ENCODE peak calls at places on chromosomes 1 and 21, in eight cellular contexts. B is CD8-positive, alpha-beta T cell; P is lower lobe of right lung; F is PC-3; X is astrocyte of the spinal cord; G is GM10248; A is IMR-90; I is omental fat pad. K is an unnamed sample.

GRCh38 chr1:225772323-225772768 is 5.3 kb upstream of the SRP9 start:
- DNase-seq in B (no peak), A (peak), I (no peak), F (peak), X (peak), G (peak), P (peak), K (peak)

GRCh38 chr1:188584119-188584518 is 1755.4 kb downstream of the PLA2G4A start:
- DNase-seq in P (no peak), X (no peak), F (no peak), A (no peak), G (no peak), B (no peak), I (no peak), K (no peak)

GRCh38 chr1:37998089-37998808 is 7.1 kb downstream of the FHL3 start:
- DNase-seq in F (no peak), P (no peak), G (no peak), B (no peak), A (no peak), X (no peak), I (no peak), K (no peak)

GRCh38 chr1:44408181-44409018 is 3.3 kb downstream of the RNF220 start:
- DNase-seq in G (no peak), B (no peak), F (no peak), A (no peak), X (no peak), P (no peak), I (no peak), K (no peak)

GRCh38 chr1:172277277-172277676 is 143.2 kb upstream of the C1orf105 start:
- DNase-seq in G (no peak), B (no peak), P (no peak), A (peak), X (peak), I (no peak), F (no peak), K (no peak)

GRCh38 chr21:17495680-17496079 is 17.2 kb upstream of the CXADR start:
- DNase-seq in B (no peak), P (no peak), F (no peak), X (peak), G (no peak), I (no peak), A (no peak), K (no peak)

GRCh38 chr1:118928739-118929554 is 59.2 kb downstream of the TBX15 start:
- DNase-seq in F (peak), I (no peak), A (peak), X (peak), G (peak), B (no peak), P (no peak), K (peak)

GRCh38 chr1:227365473-227366067 is 47.3 kb upstream of the CDC42BPA start:
- DNase-seq in F (no peak), P (no peak), B (no peak), G (no peak), A (no peak), X (no peak), I (no peak), K (no peak)

GRCh38 chr1:204409878-204410763 is 1.5 kb downstream of the PPP1R15B start:
- DNase-seq in A (no peak), F (no peak), B (no peak), X (no peak), I (no peak), P (no peak), G (no peak), K (peak)

GRCh38 chr1:232943679-232944252 is 6.6 kb upstream of the NTPCR start:
- DNase-seq in X (no peak), P (no peak), I (no peak), A (no peak), B (no peak), F (no peak), G (no peak), K (no peak)

GRCh38 chr1:102942324-102942723 is 166.0 kb downstream of the COL11A1 start:
- DNase-seq in X (peak), F (no peak), G (no peak), I (no peak), A (no peak), B (no peak), P (no peak), K (no peak)

GRCh38 chr1:180028864-180029263 is 74.3 kb downstream of the CEP350 start:
- DNase-seq in X (no peak), F (no peak), P (no peak), I (no peak), G (no peak), B (no peak), A (no peak), K (no peak)

GRCh38 chr1:24228312-24228711 is 41.2 kb upstream of the IFNLR1 start:
- DNase-seq in G (no peak), I (no peak), F (no peak), P (no peak), A (no peak), X (no peak), B (no peak), K (no peak)

GRCh38 chr1:51320967-51321923 is 9.1 kb downstream of the TTC39A start:
- DNase-seq in G (no peak), F (no peak), P (peak), A (no peak), X (no peak), B (no peak), I (no peak), K (no peak)

DNA sequence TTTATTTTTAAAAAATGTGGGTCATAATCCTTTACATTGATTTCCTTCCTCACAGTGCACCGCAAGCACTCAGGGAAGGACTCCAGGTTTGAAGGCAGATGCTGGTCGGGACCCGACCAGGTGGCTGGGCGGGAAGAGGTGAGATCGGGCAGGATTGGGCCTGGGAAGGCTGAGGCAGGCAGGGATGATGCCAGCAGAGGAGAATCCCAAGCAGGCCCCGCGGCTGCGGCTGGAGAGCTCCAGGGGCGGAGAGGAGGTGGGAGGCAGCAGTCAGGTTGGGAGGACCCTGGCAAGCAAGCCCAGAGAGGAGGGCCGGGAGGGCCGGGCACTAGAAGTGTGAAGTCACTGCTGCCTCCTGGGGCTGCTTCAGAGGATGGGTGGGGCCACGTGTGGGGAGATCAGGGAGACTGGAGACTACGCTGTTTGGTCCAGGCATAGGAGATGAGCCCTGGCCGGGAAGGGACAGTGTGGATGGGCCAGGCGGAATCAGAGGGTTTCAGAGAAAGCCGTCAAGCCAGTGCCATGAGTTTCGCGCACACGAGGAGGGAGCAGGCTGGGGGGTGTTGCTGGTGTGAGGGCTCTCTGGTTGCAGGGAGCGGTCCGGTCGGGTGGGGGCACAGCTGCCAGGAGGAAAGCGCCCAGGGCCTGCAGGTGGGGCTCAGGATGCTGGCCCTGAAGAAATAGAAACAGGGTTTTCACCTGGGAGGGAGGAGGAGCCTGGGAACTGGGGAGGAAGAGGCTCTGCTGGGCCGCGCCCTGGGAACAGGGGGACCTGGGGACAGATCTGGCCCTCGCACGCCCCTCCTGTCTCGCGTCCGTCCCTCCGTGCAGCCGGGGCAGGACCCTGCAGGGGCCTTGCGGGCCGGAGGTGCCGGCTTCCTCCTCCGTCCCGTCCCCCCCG is 890 bp upstream of the COL18A1 start:
- DNase-seq in B (no peak), P (peak), A (peak), F (no peak), X (peak), G (no peak), I (peak), K (peak)
- TF ChIP-seq CTCF in B (no peak), P (no peak), A (no peak), F (no peak), X (no peak), G (no peak), I (no peak), K (no peak)

GRCh38 chr1:56833088-56833487 is 13.9 kb upstream of the FYB2 start:
- DNase-seq in P (no peak), I (no peak), X (no peak), B (no peak), A (no peak), F (no peak), G (no peak), K (no peak)
- TF ChIP-seq CTCF in P (no peak), I (no peak), X (no peak), B (no peak), A (no peak), F (no peak), G (no peak), K (no peak)

GRCh38 chr1:36306210-36306901 is at the start of gene SH3D21:
- DNase-seq in F (peak), X (peak), B (no peak), P (peak), A (no peak), I (no peak), G (peak), K (peak)
- TF ChIP-seq CTCF in F (peak), X (peak), B (no peak), P (peak), A (no peak), I (no peak), G (peak), K (peak)

GRCh38 chr1:184596950-184597651 is 157.6 kb downstream of the EDEM3 start:
- DNase-seq in B (no peak), A (no peak), I (no peak), P (no peak), F (no peak), X (no peak), G (no peak), K (no peak)
- TF ChIP-seq CTCF in B (no peak), A (no peak), I (no peak), P (no peak), F (no peak), X (no peak), G (no peak), K (no peak)

DNA sequence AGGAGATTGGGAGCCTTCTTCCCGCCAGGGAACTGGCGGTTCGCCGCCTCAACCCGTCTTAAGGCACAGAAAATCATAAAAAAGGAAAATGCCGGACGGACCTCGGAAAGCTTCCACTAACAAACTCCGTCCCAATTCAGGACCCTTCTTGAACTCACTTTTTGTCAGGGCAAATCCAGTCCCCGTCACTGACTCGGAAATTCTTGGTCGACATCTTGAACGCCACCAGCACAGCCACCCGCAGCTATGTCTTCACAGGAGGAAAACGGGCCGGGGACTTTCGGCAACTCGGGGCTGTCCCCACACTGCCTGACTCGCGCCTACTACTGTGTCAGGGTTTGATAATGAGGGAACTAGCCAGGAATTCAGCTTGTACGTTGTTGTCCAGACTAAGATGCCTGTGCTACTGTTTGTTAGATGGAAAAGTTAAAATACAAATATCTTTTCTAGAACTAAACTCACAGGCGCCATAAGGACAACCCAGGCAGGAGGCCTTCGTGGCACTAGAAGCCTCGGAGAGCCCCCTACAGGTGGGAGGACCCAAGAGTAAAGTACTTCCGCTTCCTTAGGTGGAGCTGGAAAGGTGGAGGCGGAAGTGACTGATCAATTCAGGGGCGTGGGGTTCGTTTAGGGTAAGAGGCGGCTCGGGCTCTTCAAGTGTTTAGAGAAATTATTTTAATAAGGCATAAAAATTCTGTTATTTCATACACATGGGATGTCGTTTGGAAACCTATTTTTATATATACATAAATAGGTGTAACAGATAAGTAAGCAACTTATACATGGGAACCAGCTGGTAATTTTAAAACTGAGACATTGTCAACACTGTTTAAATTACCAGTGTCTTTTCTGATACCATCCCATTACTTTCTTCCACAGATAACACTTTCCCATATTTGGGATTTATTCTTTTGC is at the start of gene ZRANB2:
- DNase-seq in G (peak), B (peak), F (peak), X (peak), P (peak), A (peak), I (peak), K (peak)
- TF ChIP-seq CTCF in G (peak), B (peak), F (peak), X (peak), P (peak), A (peak), I (no peak), K (peak)

GRCh38 chr1:17755120-17755519 is at the start of gene ACTL8:
- DNase-seq in P (peak), G (no peak), B (no peak), A (no peak), X (no peak), F (no peak), I (no peak), K (no peak)
- TF ChIP-seq CTCF in P (peak), G (no peak), B (no peak), A (peak), X (peak), F (peak), I (no peak), K (peak)

GRCh38 chr1:53600001-53600400 is 139.0 kb downstream of the GLIS1 start:
- DNase-seq in I (no peak), X (no peak), B (no peak), P (no peak), A (no peak), G (no peak), F (no peak), K (no peak)
- TF ChIP-seq CTCF in I (no peak), X (no peak), B (no peak), P (no peak), A (no peak), G (no peak), F (no peak), K (no peak)

GRCh38 chr1:40862008-40862863 is at the start of gene CITED4:
- DNase-seq in G (peak), I (peak), A (peak), X (peak), B (peak), P (peak), F (peak), K (peak)
- TF ChIP-seq CTCF in G (peak), I (no peak), A (peak), X (peak), B (no peak), P (peak), F (peak), K (peak)

DNA sequence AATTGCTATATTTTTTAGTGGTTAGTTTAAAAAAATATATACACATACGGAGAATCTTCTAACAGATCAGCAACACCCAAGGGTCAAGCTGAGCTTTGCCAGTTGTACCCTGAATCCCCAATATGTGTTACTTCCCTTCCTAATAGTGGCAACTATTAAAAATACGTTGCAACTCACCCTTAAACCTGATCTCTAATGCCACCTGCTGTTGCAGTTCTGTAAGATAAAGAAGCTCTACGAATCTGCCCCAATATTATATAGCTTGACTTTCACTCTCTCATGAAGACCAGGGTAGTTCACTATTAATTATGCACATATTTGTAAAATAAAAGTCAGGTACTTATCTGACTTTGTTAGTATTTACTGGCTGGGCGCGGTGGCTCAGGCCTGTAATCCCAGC is 58.4 kb downstream of the ASH1L start:
- DNase-seq in X (peak), F (peak), G (peak), B (no peak), P (no peak), A (peak), I (no peak), K (peak)
- TF ChIP-seq CTCF in X (peak), F (peak), G (peak), B (peak), P (peak), A (peak), I (no peak), K (peak)

DNA sequence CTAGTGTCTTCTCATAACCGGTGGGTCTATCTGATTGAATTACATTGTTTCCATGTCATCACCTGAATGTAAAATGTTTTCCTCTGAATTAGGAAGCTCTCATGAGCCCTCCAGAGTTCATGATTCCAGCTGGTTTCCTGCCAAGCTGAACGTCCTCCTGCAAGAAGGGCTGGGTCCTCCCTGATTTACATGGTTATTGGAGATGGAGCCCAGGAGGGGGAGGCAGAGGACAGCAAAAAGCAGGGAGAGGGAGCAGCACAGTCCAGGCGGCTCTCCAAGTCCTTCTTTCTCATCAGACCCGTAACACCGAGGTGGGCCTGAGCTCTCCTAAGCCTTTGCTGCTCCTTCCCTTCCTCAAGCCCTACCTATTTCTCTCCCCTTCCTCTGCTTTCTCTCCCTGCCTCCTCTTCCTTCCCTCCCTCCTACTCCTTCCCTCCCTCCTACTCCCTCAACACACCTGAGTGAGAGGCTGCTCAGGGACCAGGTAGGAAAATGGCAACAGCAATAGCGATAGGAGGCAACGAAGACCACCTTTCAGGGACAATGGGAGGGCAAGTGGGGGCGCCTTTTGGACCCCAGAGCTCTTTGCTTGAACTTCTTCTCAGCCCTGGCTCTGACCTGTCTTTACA is 265.9 kb downstream of the PRDM2 start:
- DNase-seq in G (peak), F (peak), B (no peak), I (no peak), P (no peak), A (peak), X (peak), K (peak)
- TF ChIP-seq CTCF in G (peak), F (peak), B (no peak), I (no peak), P (no peak), A (peak), X (peak), K (peak)

K was measured in MCF 10A.